ENCODE peak calls at places on chromosomes 11 and 22, in six cellular contexts. One of them, this sample, is unnamed. For H3K27me3, the result is how much of the 10 kb centered on the place peaks cover.

GRCh38 chr11:132911186-132911585 is 621.1 kb downstream of the OPCML start:
- DNase-seq in PC-3: no peak
- DNase-seq in HCT116: no peak
- DNase-seq in MM.1S: no peak
- DNase-seq in GM23248: peak
- DNase-seq in SK-N-SH: no peak
- DNase-seq in this sample: no peak

GRCh38 chr11:84256618-84257017 is 970.5 kb upstream of the CCDC90B start:
- DNase-seq in MM.1S: no peak
- DNase-seq in HCT116: no peak
- DNase-seq in GM23248: no peak
- DNase-seq in SK-N-SH: no peak
- DNase-seq in PC-3: no peak
- DNase-seq in this sample: no peak

GRCh38 chr22:23365524-23365923 is 185.2 kb downstream of the BCR start:
- DNase-seq in MM.1S: no peak
- DNase-seq in SK-N-SH: no peak
- DNase-seq in HCT116: no peak
- DNase-seq in PC-3: peak
- DNase-seq in GM23248: no peak
- DNase-seq in this sample: no peak

GRCh38 chr22:46074771-46075551 is 75.4 kb upstream of the PPARA start:
- DNase-seq in MM.1S: no peak
- DNase-seq in GM23248: peak
- DNase-seq in PC-3: no peak
- DNase-seq in HCT116: no peak
- DNase-seq in SK-N-SH: no peak
- DNase-seq in this sample: no peak

GRCh38 chr11:84812351-84813083 is 814.6 kb downstream of the DLG2 start:
- DNase-seq in HCT116: no peak
- DNase-seq in MM.1S: no peak
- DNase-seq in GM23248: peak
- DNase-seq in SK-N-SH: no peak
- DNase-seq in PC-3: no peak
- DNase-seq in this sample: no peak

GRCh38 chr11:94876645-94877445 is 96.5 kb downstream of the CWC15 start:
- DNase-seq in GM23248: peak
- DNase-seq in HCT116: peak
- DNase-seq in PC-3: peak
- DNase-seq in MM.1S: no peak
- DNase-seq in SK-N-SH: no peak
- DNase-seq in this sample: no peak

GRCh38 chr22:46457502-46458488 is 79.6 kb downstream of the CELSR1 start:
- DNase-seq in PC-3: no peak
- DNase-seq in GM23248: peak
- DNase-seq in HCT116: no peak
- DNase-seq in MM.1S: no peak
- DNase-seq in SK-N-SH: peak
- DNase-seq in this sample: peak

GRCh38 chr11:77108436-77108835 is 5.8 kb downstream of the OMP start:
- DNase-seq in HCT116: no peak
- DNase-seq in MM.1S: no peak
- DNase-seq in PC-3: no peak
- DNase-seq in SK-N-SH: no peak
- DNase-seq in GM23248: no peak
- DNase-seq in this sample: no peak

GRCh38 chr11:109209572-109209971 is 212.4 kb upstream of the C11orf87 start:
- DNase-seq in HCT116: no peak
- DNase-seq in GM23248: no peak
- DNase-seq in SK-N-SH: no peak
- DNase-seq in PC-3: no peak
- DNase-seq in MM.1S: peak
- DNase-seq in this sample: no peak

GRCh38 chr11:95994340-95994728 is 70.4 kb upstream of the MTMR2 start:
- DNase-seq in MM.1S: no peak
- DNase-seq in HCT116: no peak
- DNase-seq in GM23248: no peak
- DNase-seq in PC-3: no peak
- DNase-seq in SK-N-SH: no peak
- DNase-seq in this sample: no peak

GRCh38 chr11:119578466-119579220 is 150.4 kb downstream of the NECTIN1 start:
- DNase-seq in PC-3: peak
- DNase-seq in SK-N-SH: no peak
- DNase-seq in HCT116: no peak
- DNase-seq in MM.1S: no peak
- DNase-seq in GM23248: no peak
- DNase-seq in this sample: no peak

GRCh38 chr22:43186272-43187170 is at the start of gene TTLL12:
- DNase-seq in PC-3: peak
- DNase-seq in GM23248: peak
- DNase-seq in SK-N-SH: peak
- DNase-seq in HCT116: no peak
- DNase-seq in MM.1S: peak
- DNase-seq in this sample: peak

GRCh38 chr11:36404831-36405230 is 105.2 kb downstream of the TRAF6 start:
- DNase-seq in PC-3: no peak
- DNase-seq in SK-N-SH: no peak
- DNase-seq in MM.1S: no peak
- DNase-seq in HCT116: no peak
- DNase-seq in GM23248: no peak
- DNase-seq in this sample: no peak

GRCh38 chr22:30890689-30891442 is 77.7 kb downstream of the MORC2 start:
- DNase-seq in HCT116: peak
- DNase-seq in GM23248: peak
- DNase-seq in PC-3: peak
- DNase-seq in MM.1S: peak
- DNase-seq in SK-N-SH: peak
- DNase-seq in this sample: peak

GRCh38 chr11:64969209-64969608 is 2.7 kb downstream of the MAJIN start:
- DNase-seq in GM23248: peak
- DNase-seq in HCT116: no peak
- DNase-seq in PC-3: peak
- DNase-seq in SK-N-SH: no peak
- DNase-seq in MM.1S: no peak
- DNase-seq in this sample: no peak

DNA sequence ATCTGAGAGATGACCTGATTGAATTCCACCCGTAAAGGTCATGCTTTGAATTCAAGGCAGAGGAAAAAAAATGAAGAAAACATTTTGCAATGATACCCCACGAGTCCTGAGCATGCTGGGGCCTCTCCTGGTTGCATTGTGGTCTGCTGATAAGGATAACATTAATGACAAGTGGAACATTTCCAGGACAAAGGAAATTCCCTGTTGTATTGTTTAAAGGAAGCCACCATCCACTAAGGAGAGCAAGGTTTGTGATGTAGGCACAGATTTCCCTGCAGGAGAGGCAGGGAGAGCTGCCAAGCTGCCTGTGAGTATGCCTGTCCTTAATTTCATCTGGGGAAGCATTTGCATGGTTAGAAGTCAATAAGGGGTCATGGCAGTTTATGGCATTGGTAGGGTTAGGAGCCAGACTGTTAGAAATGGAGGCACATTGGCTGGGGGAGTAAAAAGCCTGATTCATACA is 21.9 kb downstream of the FLI1 start:
- DNase-seq in SK-N-SH: no peak
- DNase-seq in PC-3: peak
- DNase-seq in GM23248: peak
- DNase-seq in HCT116: no peak
- DNase-seq in MM.1S: no peak
- DNase-seq in this sample: peak
- H3K9ac ChIP-seq in SK-N-SH: peak
- H3K9ac ChIP-seq in PC-3: no peak
- H3K9ac ChIP-seq in GM23248: peak
- H3K9ac ChIP-seq in HCT116: no peak
- H3K9ac ChIP-seq in MM.1S: peak
- H3K9ac ChIP-seq in this sample: no peak

GRCh38 chr11:57778318-57779037 is 16.9 kb downstream of the CTNND1 start:
- DNase-seq in SK-N-SH: peak
- DNase-seq in PC-3: peak
- DNase-seq in GM23248: peak
- DNase-seq in MM.1S: no peak
- DNase-seq in HCT116: peak
- DNase-seq in this sample: peak
- TF ChIP-seq EZH2phosphoT487 in SK-N-SH: no peak
- TF ChIP-seq EZH2phosphoT487 in PC-3: no peak
- TF ChIP-seq EZH2phosphoT487 in GM23248: no peak
- TF ChIP-seq EZH2phosphoT487 in MM.1S: no peak
- TF ChIP-seq EZH2phosphoT487 in HCT116: no peak
- TF ChIP-seq EZH2phosphoT487 in this sample: no peak

GRCh38 chr22:36806824-36807223 is 10.0 kb downstream of the PVALB start:
- DNase-seq in SK-N-SH: no peak
- DNase-seq in HCT116: no peak
- DNase-seq in MM.1S: no peak
- DNase-seq in GM23248: no peak
- DNase-seq in PC-3: no peak
- DNase-seq in this sample: no peak

GRCh38 chr22:36798671-36799066 is 18.2 kb downstream of the PVALB start:
- DNase-seq in GM23248: no peak
- DNase-seq in SK-N-SH: no peak
- DNase-seq in HCT116: no peak
- DNase-seq in PC-3: no peak
- DNase-seq in MM.1S: no peak
- DNase-seq in this sample: no peak

GRCh38 chr22:36807627-36808026 is 9.2 kb downstream of the PVALB start:
- DNase-seq in GM23248: no peak
- DNase-seq in MM.1S: no peak
- DNase-seq in SK-N-SH: no peak
- DNase-seq in PC-3: no peak
- DNase-seq in HCT116: no peak
- DNase-seq in this sample: peak

GRCh38 chr22:36797988-36798670 is 18.7 kb downstream of the PVALB start:
- DNase-seq in PC-3: no peak
- DNase-seq in HCT116: no peak
- DNase-seq in SK-N-SH: no peak
- DNase-seq in GM23248: no peak
- DNase-seq in MM.1S: no peak
- DNase-seq in this sample: peak

GRCh38 chr22:36803358-36803757 is 13.5 kb downstream of the PVALB start:
- DNase-seq in MM.1S: no peak
- DNase-seq in SK-N-SH: no peak
- DNase-seq in PC-3: no peak
- DNase-seq in GM23248: no peak
- DNase-seq in HCT116: no peak
- DNase-seq in this sample: no peak
- H3K27me3 ChIP-seq in MM.1S: under half
- H3K27me3 ChIP-seq in SK-N-SH: under half
- H3K27me3 ChIP-seq in PC-3: under half
- H3K27me3 ChIP-seq in GM23248: under half
- H3K27me3 ChIP-seq in HCT116: under half
- H3K27me3 ChIP-seq in this sample: under half

GRCh38 chr11:104943561-104943960 is 24.8 kb downstream of the CASP4 start:
- DNase-seq in SK-N-SH: no peak
- DNase-seq in MM.1S: no peak
- DNase-seq in HCT116: no peak
- DNase-seq in PC-3: no peak
- DNase-seq in GM23248: no peak
- DNase-seq in this sample: no peak
- H3K9ac ChIP-seq in SK-N-SH: no peak
- H3K9ac ChIP-seq in MM.1S: no peak
- H3K9ac ChIP-seq in HCT116: no peak
- H3K9ac ChIP-seq in PC-3: no peak
- H3K9ac ChIP-seq in GM23248: no peak
- H3K9ac ChIP-seq in this sample: no peak

DNA sequence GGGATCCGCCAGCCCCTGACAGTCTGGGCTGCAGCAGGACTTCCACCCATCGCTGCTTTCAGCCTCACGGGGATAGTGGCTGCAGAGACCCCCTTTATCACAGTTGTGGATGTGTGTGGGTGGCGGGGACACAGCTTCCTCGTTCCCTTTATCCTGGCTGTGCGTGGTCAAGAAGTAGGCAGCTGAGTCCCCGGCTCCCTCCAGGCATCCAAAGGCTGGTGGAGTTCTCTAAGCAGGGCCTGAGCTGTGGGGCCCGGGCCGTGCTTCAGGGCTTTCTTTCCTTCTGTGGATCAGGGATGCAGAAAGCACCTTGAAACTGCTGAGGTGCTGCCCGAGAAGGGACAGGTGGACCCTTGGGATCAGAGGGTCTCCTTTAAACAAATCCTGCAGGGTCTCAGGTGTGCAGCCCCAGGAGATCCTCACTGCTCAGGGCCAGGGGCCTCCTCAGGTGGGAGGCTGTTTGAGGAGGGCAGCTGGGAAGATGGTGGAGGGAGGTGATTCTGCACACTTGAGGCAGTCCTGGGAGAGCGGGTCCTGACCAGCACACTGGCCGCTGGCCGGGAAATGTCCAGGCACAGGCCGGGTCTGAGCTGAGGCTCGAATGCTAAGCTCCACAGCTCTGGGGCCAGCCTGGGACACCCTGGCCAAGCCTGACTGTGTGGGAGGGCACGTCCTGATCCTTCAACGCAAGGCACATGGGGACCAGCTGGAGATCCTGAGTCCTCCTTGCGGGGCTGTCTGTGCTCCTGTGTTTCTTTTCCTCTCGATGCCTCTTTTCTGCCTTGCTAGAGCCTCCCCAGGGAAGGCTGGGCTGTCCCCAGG is 1024.3 kb downstream of the BRD1 start:
- DNase-seq in GM23248: no peak
- DNase-seq in SK-N-SH: no peak
- DNase-seq in HCT116: no peak
- DNase-seq in PC-3: no peak
- DNase-seq in MM.1S: no peak
- DNase-seq in this sample: no peak
- TF ChIP-seq EZH2phosphoT487 in GM23248: no peak
- TF ChIP-seq EZH2phosphoT487 in SK-N-SH: no peak
- TF ChIP-seq EZH2phosphoT487 in HCT116: no peak
- TF ChIP-seq EZH2phosphoT487 in PC-3: no peak
- TF ChIP-seq EZH2phosphoT487 in MM.1S: no peak
- TF ChIP-seq EZH2phosphoT487 in this sample: no peak

This sample was measured in neural progenitor cell.